ENCODE peak calls at places on chromosomes 7 and 10, in eight cellular contexts. K is colonic mucosa, E is transverse colon, H is endodermal cell, Z is lower lobe of right lung, I is heart right ventricle, P is mesendoderm, A is heart left ventricle. W is an unnamed sample.

GRCh38 chr10:71666607-71667373 is 52.8 kb downstream of the C10orf105 start:
- DNase-seq in K (no peak), E (no peak), H (no peak), Z (no peak), I (no peak), P (no peak), A (no peak), W (no peak)

GRCh38 chr7:118449797-118450196 is 225.3 kb downstream of the ANKRD7 start:
- DNase-seq in K (no peak), E (no peak), H (no peak), Z (no peak), I (no peak), P (no peak), A (no peak), W (no peak)

GRCh38 chr7:143259765-143260164 is 3.5 kb upstream of the GSTK1 start:
- DNase-seq in K (no peak), E (no peak), H (no peak), Z (no peak), I (no peak), P (peak; percentile 13), A (no peak), W (peak; percentile 34)

GRCh38 chr7:129906700-129907099 is 46.1 kb downstream of the UBE2H start:
- DNase-seq in K (peak; percentile 34), E (no peak), H (no peak), Z (no peak), I (no peak), P (no peak), A (no peak), W (no peak)

GRCh38 chr7:125406111-125406510 is 476.5 kb upstream of the POT1 start:
- DNase-seq in K (no peak), E (no peak), H (no peak), Z (no peak), I (no peak), P (no peak), A (no peak), W (no peak)

GRCh38 chr7:2241580-2242540 is at the start of the genes MRM2 and NUDT1:
- DNase-seq in K (peak; percentile 90), E (peak; percentile 87), H (peak; percentile 95), Z (peak; percentile 89), I (peak; percentile 77), P (peak; percentile 86), A (peak; percentile 90), W (peak; percentile 90)

GRCh38 chr10:13950543-13950939 is 363.8 kb downstream of the PRPF18 start:
- DNase-seq in K (no peak), E (no peak), H (no peak), Z (no peak), I (no peak), P (no peak), A (no peak), W (no peak)

GRCh38 chr7:1181031-1181430 is 21.0 kb upstream of the ZFAND2A start:
- DNase-seq in K (no peak), E (no peak), H (no peak), Z (no peak), I (no peak), P (no peak), A (no peak), W (no peak)

GRCh38 chr10:71864861-71865473 is 13.9 kb upstream of the PSAP start:
- DNase-seq in K (no peak), E (no peak), H (no peak), Z (no peak), I (no peak), P (no peak), A (no peak), W (no peak)

GRCh38 chr7:151368136-151368571 is 26.5 kb downstream of the NUB1 start:
- DNase-seq in K (peak; percentile 85), E (peak; percentile 87), H (peak; percentile 96), Z (peak; percentile 89), I (peak; percentile 85), P (peak; percentile 90), A (peak; percentile 87), W (peak; percentile 90)

GRCh38 chr10:47090903-47091302 is 179.7 kb downstream of the PTPN20 start:
- DNase-seq in K (no peak), E (no peak), H (no peak), Z (no peak), I (no peak), P (no peak), A (no peak), W (no peak)

GRCh38 chr7:20331912-20332317 is 1.2 kb downstream of the ITGB8 start:
- DNase-seq in K (peak; percentile 54), E (no peak), H (no peak), Z (no peak), I (no peak), P (peak; percentile 39), A (no peak), W (no peak)

GRCh38 chr7:100819586-100819985 is 7.7 kb downstream of the EPHB4 start:
- DNase-seq in K (no peak), E (no peak), H (no peak), Z (no peak), I (no peak), P (no peak), A (no peak), W (no peak)

GRCh38 chr7:100812729-100813128 is 14.6 kb downstream of the EPHB4 start:
- DNase-seq in K (no peak), E (no peak), H (no peak), Z (no peak), I (no peak), P (no peak), A (no peak), W (no peak)

GRCh38 chr7:100818366-100818765 is 9.0 kb downstream of the EPHB4 start:
- DNase-seq in K (no peak), E (no peak), H (no peak), Z (no peak), I (no peak), P (no peak), A (no peak), W (no peak)

GRCh38 chr7:100818825-100819224 is 8.5 kb downstream of the EPHB4 start:
- DNase-seq in K (no peak), E (no peak), H (no peak), Z (no peak), I (no peak), P (no peak), A (no peak), W (no peak)

DNA sequence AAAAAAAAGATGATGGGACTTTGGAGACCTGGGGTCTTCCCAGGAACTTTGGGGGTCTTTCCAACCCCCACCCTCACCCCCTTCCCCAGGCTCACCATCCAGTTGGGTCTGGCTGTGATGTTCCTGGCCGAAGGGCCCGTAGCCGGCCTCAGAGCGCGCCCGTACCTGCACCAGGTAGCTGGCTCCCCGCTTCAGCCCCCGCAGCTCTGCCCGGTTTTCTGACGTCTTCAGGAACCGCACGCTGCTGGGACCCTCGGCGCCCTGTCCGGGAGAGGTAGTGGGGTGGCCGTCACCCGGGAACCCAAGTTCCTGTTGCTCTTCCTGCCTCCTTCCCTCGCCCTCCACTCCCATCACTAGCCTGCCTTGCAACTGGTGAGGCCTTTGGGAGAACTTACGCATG is 10.2 kb downstream of the EPHB4 start:
- DNase-seq in K (no peak), E (no peak), H (no peak), Z (no peak), I (no peak), P (no peak), A (no peak), W (no peak)
- H3K36me3 ChIP-seq in K (no peaks in the 10 kb centered on the region), E (peaks cover 19% of the 10 kb centered on the region), H (peaks cover 85% of the 10 kb centered on the region), Z (peaks cover 95% of the 10 kb centered on the region), I (peaks cover 99% of the 10 kb centered on the region), P (peaks cover 37% of the 10 kb centered on the region), A (peaks cover 91% of the 10 kb centered on the region), W (peaks cover 7% of the 10 kb centered on the region)

GRCh38 chr10:79300711-79301110 is 46.6 kb upstream of the PPIF start:
- DNase-seq in K (no peak), E (no peak), H (no peak), Z (no peak), I (no peak), P (no peak), A (no peak), W (no peak)

GRCh38 chr10:79304479-79305087 is 42.7 kb upstream of the PPIF start:
- DNase-seq in K (no peak), E (no peak), H (no peak), Z (no peak), I (no peak), P (no peak), A (no peak), W (no peak)

GRCh38 chr10:79299397-79300370 is 47.6 kb upstream of the PPIF start:
- DNase-seq in K (no peak), E (no peak), H (no peak), Z (no peak), I (no peak), P (peak; percentile 10), A (no peak), W (no peak)

GRCh38 chr10:79303631-79304478 is 43.4 kb upstream of the PPIF start:
- DNase-seq in K (no peak), E (no peak), H (no peak), Z (no peak), I (no peak), P (no peak), A (no peak), W (no peak)

DNA sequence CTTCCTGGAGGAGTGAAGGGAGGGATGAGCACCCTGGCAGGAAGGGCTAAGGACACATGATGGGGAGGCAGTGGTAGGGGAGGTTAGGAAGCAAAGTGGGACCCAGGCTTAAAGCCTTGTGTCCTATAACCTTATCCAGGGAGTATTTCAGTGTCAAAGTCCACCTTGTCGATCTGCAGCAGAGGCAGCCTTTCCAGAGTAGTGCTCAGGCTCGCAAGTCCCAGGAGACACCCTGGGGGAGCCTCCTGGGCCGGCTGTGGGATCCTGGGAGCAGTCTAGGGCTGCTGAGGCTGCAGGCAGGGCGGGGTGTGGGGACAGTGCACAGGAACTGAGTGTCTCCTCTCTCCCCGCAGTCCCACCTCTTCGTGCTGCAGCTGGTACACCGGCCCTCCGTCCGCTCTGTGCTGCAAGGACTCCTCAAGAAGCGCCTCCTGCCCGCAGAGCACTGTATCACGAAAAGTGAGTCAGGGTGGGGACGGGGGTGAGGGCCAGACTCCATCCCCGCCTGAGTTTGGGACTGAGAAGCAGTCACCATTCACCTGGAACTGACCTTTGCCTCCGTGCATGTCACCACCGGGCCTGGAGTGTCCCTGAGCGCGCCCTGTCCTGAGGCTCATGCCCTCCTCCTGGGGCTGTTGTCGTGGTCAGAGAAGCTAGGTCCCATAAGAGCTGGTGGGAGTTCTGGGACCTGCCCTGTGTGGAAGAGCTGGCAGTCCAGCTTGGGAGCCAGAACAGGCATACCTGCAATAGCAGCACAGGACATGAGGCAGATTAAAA is 45.3 kb upstream of the PPIF start:
- DNase-seq in K (no peak), E (no peak), H (no peak), Z (no peak), I (no peak), P (no peak), A (no peak), W (no peak)
- H3K36me3 ChIP-seq in K (peaks cover 25% of the 10 kb centered on the region), E (peaks cover 56% of the 10 kb centered on the region), H (peaks cover 69% of the 10 kb centered on the region), Z (peaks cover 100% of the 10 kb centered on the region), I (peaks cover 100% of the 10 kb centered on the region), P (peaks cover 22% of the 10 kb centered on the region), A (peaks cover 98% of the 10 kb centered on the region), W (peaks cover 11% of the 10 kb centered on the region)

GRCh38 chr10:70097459-70097858 is 35.2 kb downstream of the AIFM2 start:
- DNase-seq in K (no peak), E (no peak), H (no peak), Z (no peak), I (no peak), P (no peak), A (no peak), W (no peak)
- H3K36me3 ChIP-seq in K (no peaks in the 10 kb centered on the region), E (no peaks in the 10 kb centered on the region), H (peaks cover 92% of the 10 kb centered on the region), Z (peaks cover 9% of the 10 kb centered on the region), I (peaks cover 84% of the 10 kb centered on the region), P (peaks cover 4% of the 10 kb centered on the region), A (peaks cover 44% of the 10 kb centered on the region), W (no peaks in the 10 kb centered on the region)

DNA sequence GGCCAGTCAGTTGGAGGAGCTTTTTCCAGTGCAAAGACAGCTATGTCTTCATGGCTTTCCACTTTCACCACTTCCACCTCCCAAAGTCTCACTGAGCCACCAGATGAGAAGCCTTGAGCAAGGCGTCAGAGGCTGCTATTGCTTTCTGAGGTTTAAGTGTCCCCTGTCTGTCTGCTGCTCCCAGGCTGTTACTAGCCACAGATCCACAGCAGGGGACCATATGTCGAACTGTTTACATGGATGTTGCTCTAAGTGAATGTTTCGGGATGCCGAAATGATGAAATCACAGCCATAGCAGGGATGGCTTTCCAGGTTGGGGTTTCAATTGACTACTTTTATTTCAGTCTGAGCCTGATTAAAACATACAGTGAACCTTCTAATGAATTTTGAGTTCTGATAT is 88.5 kb downstream of the AVL9 start:
- DNase-seq in K (no peak), E (no peak), H (no peak), Z (no peak), I (no peak), P (peak; percentile 50), A (no peak), W (no peak)
- H3K36me3 ChIP-seq in K (peaks cover 3% of the 10 kb centered on the region), E (peaks cover 52% of the 10 kb centered on the region), H (peaks cover 85% of the 10 kb centered on the region), Z (peaks cover 74% of the 10 kb centered on the region), I (peaks cover 73% of the 10 kb centered on the region), P (peaks cover 7% of the 10 kb centered on the region), A (peaks cover 55% of the 10 kb centered on the region), W (peaks cover 1% of the 10 kb centered on the region)

W was measured in Caco-2.